ENCODE peak calls at places on chromosomes 13 and 19, in six cellular contexts. One of them, this sample, is unnamed.

GRCh38 chr19:38786572-38787265 is 2.3 kb upstream of the LGALS7B start:
- DNase-seq in psoas muscle: peak; percentile 54
- DNase-seq in astrocyte of the spinal cord: no peak
- DNase-seq in heart left ventricle: no peak
- DNase-seq in AG10803: no peak
- DNase-seq in IMR-90: no peak
- DNase-seq in this sample: no peak

GRCh38 chr13:111920306-111920931 is 146.5 kb upstream of the SOX1 start:
- DNase-seq in IMR-90: no peak
- DNase-seq in heart left ventricle: no peak
- DNase-seq in astrocyte of the spinal cord: no peak
- DNase-seq in psoas muscle: no peak
- DNase-seq in AG10803: no peak
- DNase-seq in this sample: no peak

GRCh38 chr13:113596321-113597200 is 12.0 kb downstream of the TFDP1 start:
- DNase-seq in astrocyte of the spinal cord: no peak
- DNase-seq in heart left ventricle: no peak
- DNase-seq in AG10803: no peak
- DNase-seq in psoas muscle: peak; percentile 24
- DNase-seq in IMR-90: no peak
- DNase-seq in this sample: no peak

GRCh38 chr13:110811008-110811720 is 97.7 kb downstream of the ING1 start:
- DNase-seq in psoas muscle: no peak
- DNase-seq in IMR-90: no peak
- DNase-seq in heart left ventricle: no peak
- DNase-seq in astrocyte of the spinal cord: no peak
- DNase-seq in AG10803: no peak
- DNase-seq in this sample: no peak

GRCh38 chr19:6947745-6948144 is 60.4 kb downstream of the ADGRE1 start:
- DNase-seq in AG10803: peak; percentile 59
- DNase-seq in astrocyte of the spinal cord: no peak
- DNase-seq in psoas muscle: no peak
- DNase-seq in heart left ventricle: no peak
- DNase-seq in IMR-90: no peak
- DNase-seq in this sample: peak; percentile 2

GRCh38 chr19:49362048-49362925 is at the start of gene TEAD2:
- DNase-seq in IMR-90: peak; percentile 47
- DNase-seq in astrocyte of the spinal cord: peak; percentile 56
- DNase-seq in AG10803: peak; percentile 46
- DNase-seq in psoas muscle: peak; percentile 80
- DNase-seq in heart left ventricle: peak; percentile 81
- DNase-seq in this sample: peak; percentile 25

GRCh38 chr13:63481334-63481733 is 2065.7 kb upstream of the PCDH20 start:
- DNase-seq in IMR-90: peak; percentile 36
- DNase-seq in psoas muscle: no peak
- DNase-seq in heart left ventricle: no peak
- DNase-seq in astrocyte of the spinal cord: peak; percentile 13
- DNase-seq in AG10803: peak; percentile 61
- DNase-seq in this sample: peak; percentile 80

GRCh38 chr13:78147905-78148304 is 229.3 kb upstream of the EDNRB start:
- DNase-seq in astrocyte of the spinal cord: peak; percentile 78
- DNase-seq in psoas muscle: no peak
- DNase-seq in IMR-90: peak; percentile 84
- DNase-seq in heart left ventricle: no peak
- DNase-seq in AG10803: peak; percentile 85
- DNase-seq in this sample: peak; percentile 59

GRCh38 chr19:5075603-5076002 is 106.7 kb downstream of the KDM4B start:
- DNase-seq in AG10803: no peak
- DNase-seq in heart left ventricle: no peak
- DNase-seq in astrocyte of the spinal cord: no peak
- DNase-seq in psoas muscle: no peak
- DNase-seq in IMR-90: no peak
- DNase-seq in this sample: no peak

GRCh38 chr13:80979035-80979641 is 638.2 kb upstream of the SPRY2 start:
- DNase-seq in heart left ventricle: no peak
- DNase-seq in AG10803: peak; percentile 62
- DNase-seq in psoas muscle: no peak
- DNase-seq in astrocyte of the spinal cord: peak; percentile 74
- DNase-seq in IMR-90: peak; percentile 54
- DNase-seq in this sample: peak; percentile 90

GRCh38 chr13:25059943-25060342 is 36.0 kb upstream of the PABPC3 start:
- DNase-seq in AG10803: no peak
- DNase-seq in psoas muscle: no peak
- DNase-seq in astrocyte of the spinal cord: no peak
- DNase-seq in IMR-90: no peak
- DNase-seq in heart left ventricle: no peak
- DNase-seq in this sample: no peak

GRCh38 chr19:49157445-49158224 is at the start of gene TRPM4:
- DNase-seq in psoas muscle: peak; percentile 96
- DNase-seq in AG10803: peak; percentile 67
- DNase-seq in heart left ventricle: peak; percentile 97
- DNase-seq in IMR-90: peak; percentile 61
- DNase-seq in astrocyte of the spinal cord: peak; percentile 72
- DNase-seq in this sample: peak; percentile 79

GRCh38 chr13:52395704-52396103 is 10.3 kb downstream of the THSD1 start:
- DNase-seq in astrocyte of the spinal cord: no peak
- DNase-seq in psoas muscle: peak; percentile 46
- DNase-seq in AG10803: no peak
- DNase-seq in heart left ventricle: no peak
- DNase-seq in IMR-90: no peak
- DNase-seq in this sample: no peak

GRCh38 chr19:18107235-18108083 is 9.9 kb downstream of the MAST3 start:
- DNase-seq in psoas muscle: no peak
- DNase-seq in astrocyte of the spinal cord: no peak
- DNase-seq in heart left ventricle: no peak
- DNase-seq in AG10803: no peak
- DNase-seq in IMR-90: no peak
- DNase-seq in this sample: no peak

GRCh38 chr13:25541434-25542123 is 169.8 kb downstream of the ATP8A2 start:
- DNase-seq in psoas muscle: no peak
- DNase-seq in heart left ventricle: no peak
- DNase-seq in IMR-90: no peak
- DNase-seq in astrocyte of the spinal cord: no peak
- DNase-seq in AG10803: no peak
- DNase-seq in this sample: no peak

GRCh38 chr13:47252627-47253026 is 355.8 kb upstream of the HTR2A start:
- DNase-seq in astrocyte of the spinal cord: peak; percentile 13
- DNase-seq in IMR-90: peak; percentile 10
- DNase-seq in psoas muscle: no peak
- DNase-seq in heart left ventricle: no peak
- DNase-seq in AG10803: peak; percentile 63
- DNase-seq in this sample: no peak

GRCh38 chr13:75881109-75881775 is 245.1 kb downstream of the LMO7 start:
- DNase-seq in psoas muscle: no peak
- DNase-seq in heart left ventricle: no peak
- DNase-seq in IMR-90: peak; percentile 77
- DNase-seq in astrocyte of the spinal cord: no peak
- DNase-seq in AG10803: peak; percentile 42
- DNase-seq in this sample: peak; percentile 60

GRCh38 chr19:40928859-40929258 is 46.8 kb upstream of the CYP2A7 start:
- DNase-seq in psoas muscle: no peak
- DNase-seq in IMR-90: no peak
- DNase-seq in heart left ventricle: no peak
- DNase-seq in AG10803: no peak
- DNase-seq in astrocyte of the spinal cord: no peak
- DNase-seq in this sample: no peak

GRCh38 chr19:33797821-33798633 is 1.4 kb downstream of the KCTD15 start:
- DNase-seq in astrocyte of the spinal cord: peak; percentile 57
- DNase-seq in heart left ventricle: peak; percentile 68
- DNase-seq in IMR-90: peak; percentile 33
- DNase-seq in psoas muscle: peak; percentile 61
- DNase-seq in AG10803: peak; percentile 33
- DNase-seq in this sample: peak; percentile 76
- H3K4me3 ChIP-seq in astrocyte of the spinal cord: peak overlapping the region; percentile 75
- H3K4me3 ChIP-seq in heart left ventricle: peak overlapping the region; percentile 97
- H3K4me3 ChIP-seq in IMR-90: peak overlapping the region; percentile 63
- H3K4me3 ChIP-seq in psoas muscle: peak overlapping the region; percentile 74
- H3K4me3 ChIP-seq in AG10803: peak overlapping the region; percentile 74
- H3K4me3 ChIP-seq in this sample: peak overlapping the region; percentile 71

DNA sequence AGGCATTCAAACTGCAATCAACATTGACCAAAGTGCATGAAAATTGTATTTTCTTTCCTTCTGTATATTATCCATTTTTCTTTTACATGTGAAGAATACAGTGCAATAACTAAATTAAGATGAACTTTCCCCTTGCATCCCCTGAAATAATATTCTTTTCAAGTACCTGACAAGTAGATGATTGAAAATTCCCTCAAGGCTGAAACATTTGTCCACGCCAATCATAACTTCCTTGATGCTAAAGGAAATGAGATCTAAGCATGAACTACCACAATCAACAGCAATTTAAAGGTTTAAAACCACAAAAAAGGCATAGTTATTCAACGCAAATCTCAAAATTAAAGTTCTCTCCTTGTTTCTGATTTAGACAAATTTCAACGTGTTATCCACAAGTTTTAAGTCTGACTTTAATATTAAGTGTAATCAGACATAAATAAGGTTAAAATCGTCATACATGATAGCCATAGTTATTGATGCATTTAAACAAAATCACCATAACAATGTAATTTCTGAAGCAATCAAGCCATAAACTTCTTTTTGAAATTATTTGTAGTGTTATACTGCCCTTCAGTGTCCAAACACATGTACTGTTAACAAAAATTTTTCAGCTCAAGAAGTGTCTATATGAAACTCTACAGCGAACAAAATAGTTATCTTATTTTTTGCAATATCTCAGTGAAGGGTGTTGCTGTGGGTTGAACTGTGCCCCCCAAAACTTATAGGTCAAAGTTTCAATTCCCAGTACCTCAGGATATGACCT is 169.5 kb downstream of the DCLK1 start:
- DNase-seq in psoas muscle: no peak
- DNase-seq in astrocyte of the spinal cord: no peak
- DNase-seq in AG10803: peak; percentile 21
- DNase-seq in IMR-90: peak; percentile 13
- DNase-seq in heart left ventricle: no peak
- DNase-seq in this sample: peak; percentile 40
- TF ChIP-seq CTCF in psoas muscle: no peak
- TF ChIP-seq CTCF in astrocyte of the spinal cord: peak; percentile 2
- TF ChIP-seq CTCF in AG10803: peak; percentile 55
- TF ChIP-seq CTCF in IMR-90: no peak
- TF ChIP-seq CTCF in heart left ventricle: peak; percentile 49
- TF ChIP-seq CTCF in this sample: peak; percentile 47

GRCh38 chr19:1136918-1137317 is 33.1 kb downstream of the GPX4 start:
- DNase-seq in psoas muscle: no peak
- DNase-seq in astrocyte of the spinal cord: no peak
- DNase-seq in AG10803: no peak
- DNase-seq in IMR-90: no peak
- DNase-seq in heart left ventricle: no peak
- DNase-seq in this sample: no peak
- H3K4me3 ChIP-seq in psoas muscle: no peak overlapping the region
- H3K4me3 ChIP-seq in astrocyte of the spinal cord: no peak overlapping the region
- H3K4me3 ChIP-seq in AG10803: no peak overlapping the region
- H3K4me3 ChIP-seq in IMR-90: no peak overlapping the region
- H3K4me3 ChIP-seq in heart left ventricle: no peak overlapping the region
- H3K4me3 ChIP-seq in this sample: no peak overlapping the region

GRCh38 chr13:48318714-48319457 is 15.3 kb downstream of the RB1 start:
- DNase-seq in IMR-90: no peak
- DNase-seq in astrocyte of the spinal cord: no peak
- DNase-seq in psoas muscle: peak; percentile 53
- DNase-seq in AG10803: peak; percentile 19
- DNase-seq in heart left ventricle: peak; percentile 27
- DNase-seq in this sample: no peak

GRCh38 chr13:48320396-48320790 is 16.8 kb downstream of the RB1 start:
- DNase-seq in IMR-90: no peak
- DNase-seq in heart left ventricle: no peak
- DNase-seq in AG10803: no peak
- DNase-seq in astrocyte of the spinal cord: no peak
- DNase-seq in psoas muscle: no peak
- DNase-seq in this sample: no peak

GRCh38 chr13:48322294-48322693 is 18.7 kb downstream of the RB1 start:
- DNase-seq in psoas muscle: no peak
- DNase-seq in astrocyte of the spinal cord: no peak
- DNase-seq in AG10803: no peak
- DNase-seq in IMR-90: no peak
- DNase-seq in heart left ventricle: no peak
- DNase-seq in this sample: no peak

GRCh38 chr13:48319458-48320395 is 16.2 kb downstream of the RB1 start:
- DNase-seq in astrocyte of the spinal cord: no peak
- DNase-seq in IMR-90: no peak
- DNase-seq in heart left ventricle: no peak
- DNase-seq in psoas muscle: no peak
- DNase-seq in AG10803: no peak
- DNase-seq in this sample: no peak

GRCh38 chr13:48320906-48321510 is 17.5 kb downstream of the RB1 start:
- DNase-seq in heart left ventricle: no peak
- DNase-seq in astrocyte of the spinal cord: no peak
- DNase-seq in IMR-90: no peak
- DNase-seq in psoas muscle: no peak
- DNase-seq in AG10803: no peak
- DNase-seq in this sample: no peak
- TF ChIP-seq CTCF in heart left ventricle: no peak
- TF ChIP-seq CTCF in astrocyte of the spinal cord: no peak
- TF ChIP-seq CTCF in IMR-90: no peak
- TF ChIP-seq CTCF in psoas muscle: no peak
- TF ChIP-seq CTCF in AG10803: no peak
- TF ChIP-seq CTCF in this sample: no peak

DNA sequence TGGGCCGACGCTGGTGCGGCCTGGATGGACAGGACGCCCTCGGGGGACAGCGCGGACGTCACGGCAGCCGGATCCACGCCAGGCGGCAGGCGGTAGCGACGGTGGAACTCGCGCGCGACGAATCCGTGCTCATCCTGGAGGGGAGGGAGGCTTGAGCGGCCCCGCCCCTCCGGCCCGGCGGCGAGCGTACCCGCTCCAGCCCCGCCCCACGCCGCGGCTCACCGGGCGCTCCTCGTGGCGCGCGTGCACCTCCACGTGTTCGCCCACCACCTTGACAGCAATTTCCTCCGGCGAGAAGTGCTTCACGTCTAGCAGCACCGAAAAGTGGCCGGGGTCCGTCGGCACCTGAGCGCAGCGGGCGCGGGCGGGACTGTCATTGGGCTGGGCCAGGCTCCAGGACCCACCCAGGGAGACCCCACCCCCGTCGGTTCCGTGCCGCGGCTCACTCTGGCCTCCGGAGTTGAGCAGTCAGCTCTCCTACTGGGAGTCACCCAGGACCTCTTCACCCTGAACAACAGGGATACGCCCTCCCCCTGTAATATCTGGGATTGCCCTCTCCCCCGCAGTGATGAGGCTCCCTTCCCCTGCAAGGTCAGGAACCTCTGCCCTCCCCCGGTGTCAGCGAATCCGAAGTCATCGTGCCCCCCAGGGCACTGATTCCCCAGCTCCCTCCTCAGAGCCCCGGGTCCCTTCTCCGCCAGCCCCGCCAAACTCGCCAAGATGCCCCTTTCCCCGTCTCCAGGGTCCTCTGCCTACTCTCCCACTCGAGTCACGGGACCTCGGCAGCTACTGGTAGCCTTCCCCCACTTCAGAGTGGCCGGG is 1.1 kb downstream of the HSPB6 start:
- DNase-seq in AG10803: peak; percentile 76
- DNase-seq in astrocyte of the spinal cord: peak; percentile 38
- DNase-seq in heart left ventricle: peak; percentile 90
- DNase-seq in psoas muscle: peak; percentile 97
- DNase-seq in IMR-90: peak; percentile 55
- DNase-seq in this sample: peak; percentile 87
- H3K4me3 ChIP-seq in AG10803: peak overlapping the region; percentile 65
- H3K4me3 ChIP-seq in astrocyte of the spinal cord: peak overlapping the region; percentile 56
- H3K4me3 ChIP-seq in heart left ventricle: peak overlapping the region; percentile 70
- H3K4me3 ChIP-seq in psoas muscle: peak overlapping the region; percentile 83
- H3K4me3 ChIP-seq in IMR-90: peak overlapping the region; percentile 50
- H3K4me3 ChIP-seq in this sample: peak overlapping the region; percentile 82

GRCh38 chr19:16075430-16076153 is 703 bp upstream of the TPM4 start:
- DNase-seq in psoas muscle: no peak
- DNase-seq in AG10803: no peak
- DNase-seq in IMR-90: no peak
- DNase-seq in astrocyte of the spinal cord: no peak
- DNase-seq in heart left ventricle: peak; percentile 18
- DNase-seq in this sample: no peak
- TF ChIP-seq CTCF in psoas muscle: no peak
- TF ChIP-seq CTCF in AG10803: no peak
- TF ChIP-seq CTCF in IMR-90: no peak
- TF ChIP-seq CTCF in astrocyte of the spinal cord: no peak
- TF ChIP-seq CTCF in heart left ventricle: no peak
- TF ChIP-seq CTCF in this sample: no peak

GRCh38 chr13:71290963-71291937 is 575.8 kb downstream of the DACH1 start:
- DNase-seq in astrocyte of the spinal cord: no peak
- DNase-seq in heart left ventricle: peak; percentile 34
- DNase-seq in AG10803: peak; percentile 29
- DNase-seq in psoas muscle: no peak
- DNase-seq in IMR-90: peak; percentile 1
- DNase-seq in this sample: peak; percentile 46
- H3K4me3 ChIP-seq in astrocyte of the spinal cord: no peak overlapping the region
- H3K4me3 ChIP-seq in heart left ventricle: peak overlapping the region; percentile 62
- H3K4me3 ChIP-seq in AG10803: peak overlapping the region; percentile 51
- H3K4me3 ChIP-seq in psoas muscle: peak overlapping the region; percentile 53
- H3K4me3 ChIP-seq in IMR-90: no peak overlapping the region
- H3K4me3 ChIP-seq in this sample: no peak overlapping the region

This sample was measured in choroid plexus epithelial cell.